ENCODE peak calls at places on chromosome 9, in eight cellular contexts. T is H9; C is iPS DF 6.9; I is mammary epithelial cell; X is cardiac muscle cell; Q is naive thymus-derived CD4-positive, alpha-beta T cell; Z is effector memory CD4-positive, alpha-beta T cell; K is thoracic aorta. P is an unnamed sample.

GRCh38 chr9:117218951-117219350 is 195.9 kb downstream of the ASTN2 start:
- DNase-seq in T (no peak), C (no peak), I (no peak), X (no peak), Q (no peak), Z (no peak), K (no peak), P (no peak)

GRCh38 chr9:136206602-136207333 is 1.8 kb upstream of the LHX3 start:
- DNase-seq in T (no peak), C (no peak), I (no peak), X (no peak), Q (no peak), Z (no peak), K (no peak), P (no peak)

GRCh38 chr9:124297553-124297905 is 39.8 kb downstream of the NEK6 start:
- DNase-seq in T (peak; percentile 77), C (peak; percentile 35), I (peak; percentile 84), X (no peak), Q (no peak), Z (no peak), K (no peak), P (no peak)

GRCh38 chr9:94933429-94933828 is 206.9 kb downstream of the AOPEP start:
- DNase-seq in T (no peak), C (no peak), I (no peak), X (no peak), Q (no peak), Z (no peak), K (no peak), P (no peak)

GRCh38 chr9:101530076-101530711 is 3.5 kb upstream of the RNF20 start:
- DNase-seq in T (peak; percentile 81), C (no peak), I (peak; percentile 57), X (peak; percentile 78), Q (peak; percentile 61), Z (peak; percentile 49), K (peak; percentile 14), P (peak; percentile 86)

GRCh38 chr9:94176582-94176981 is 82.5 kb upstream of the ZNF169 start:
- DNase-seq in T (no peak), C (no peak), I (no peak), X (no peak), Q (no peak), Z (no peak), K (no peak), P (no peak)

GRCh38 chr9:11149065-11149464 is 536.3 kb upstream of the PTPRD start:
- DNase-seq in T (peak; percentile 81), C (peak; percentile 27), I (no peak), X (no peak), Q (no peak), Z (no peak), K (no peak), P (no peak)

GRCh38 chr9:129910628-129911567 is 75.6 kb downstream of the USP20 start:
- DNase-seq in T (no peak), C (no peak), I (peak; percentile 99), X (no peak), Q (no peak), Z (no peak), K (peak; percentile 27), P (no peak)

GRCh38 chr9:90523953-90524352 is 118.7 kb downstream of the DIRAS2 start:
- DNase-seq in T (no peak), C (no peak), I (no peak), X (no peak), Q (no peak), Z (no peak), K (no peak), P (no peak)

GRCh38 chr9:115422932-115423440 is 305.0 kb upstream of the TNC start:
- DNase-seq in T (no peak), C (no peak), I (no peak), X (no peak), Q (no peak), Z (no peak), K (peak; percentile 15), P (no peak)

GRCh38 chr9:129708799-129709198 is 43.4 kb downstream of the PRRX2 start:
- DNase-seq in T (peak; percentile 22), C (no peak), I (no peak), X (peak; percentile 20), Q (no peak), Z (no peak), K (no peak), P (no peak)

GRCh38 chr9:93567271-93567959 is 9.0 kb upstream of the PHF2 start:
- DNase-seq in T (no peak), C (no peak), I (no peak), X (peak; percentile 23), Q (no peak), Z (no peak), K (no peak), P (no peak)

GRCh38 chr9:114549677-114550330 is 37.8 kb upstream of the ATP6V1G1 start:
- DNase-seq in T (no peak), C (no peak), I (no peak), X (no peak), Q (no peak), Z (no peak), K (no peak), P (no peak)

GRCh38 chr9:130701059-130702022 is 7.8 kb downstream of the EXOSC2 start:
- DNase-seq in T (peak; percentile 82), C (no peak), I (peak; percentile 44), X (peak; percentile 91), Q (peak; percentile 72), Z (peak; percentile 37), K (peak; percentile 45), P (peak; percentile 55)

GRCh38 chr9:70856411-70856810 is 265.0 kb downstream of the TRPM3 start:
- DNase-seq in T (no peak), C (no peak), I (no peak), X (no peak), Q (no peak), Z (no peak), K (no peak), P (no peak)

GRCh38 chr9:136204838-136205706 is at the start of gene LHX3:
- DNase-seq in T (peak; percentile 69), C (no peak), I (no peak), X (peak; percentile 90), Q (peak; percentile 47), Z (no peak), K (no peak), P (no peak)

GRCh38 chr9:115999498-115999897 is 154.1 kb upstream of the PAPPA start:
- DNase-seq in T (no peak), C (no peak), I (no peak), X (no peak), Q (no peak), Z (no peak), K (no peak), P (no peak)

GRCh38 chr9:111599092-111599947 is at the start of gene PTGR1:
- DNase-seq in T (peak; percentile 84), C (no peak), I (peak; percentile 83), X (peak; percentile 85), Q (peak; percentile 30), Z (no peak), K (peak; percentile 60), P (peak; percentile 8)

GRCh38 chr9:4573176-4573575 is 82.9 kb downstream of the SLC1A1 start:
- DNase-seq in T (no peak), C (no peak), I (no peak), X (no peak), Q (no peak), Z (no peak), K (no peak), P (no peak)

GRCh38 chr9:113828211-113828610 is 47.9 kb upstream of the ZNF618 start:
- DNase-seq in T (no peak), C (no peak), I (no peak), X (no peak), Q (no peak), Z (no peak), K (no peak), P (no peak)

GRCh38 chr9:134895103-134895502 is 14.5 kb downstream of the FCN2 start:
- DNase-seq in T (no peak), C (no peak), I (no peak), X (no peak), Q (no peak), Z (no peak), K (no peak), P (no peak)

GRCh38 chr9:124346347-124347163 is 68.7 kb downstream of the PSMB7 start:
- DNase-seq in T (no peak), C (no peak), I (no peak), X (no peak), Q (no peak), Z (no peak), K (no peak), P (no peak)

GRCh38 chr9:38153152-38153909 is 84.3 kb upstream of the SHB start:
- DNase-seq in T (no peak), C (no peak), I (no peak), X (no peak), Q (no peak), Z (no peak), K (no peak), P (no peak)

GRCh38 chr9:122474561-122474960 is 3.2 kb downstream of the OR1J1 start:
- DNase-seq in T (no peak), C (no peak), I (no peak), X (no peak), Q (no peak), Z (no peak), K (no peak), P (no peak)

GRCh38 chr9:107175039-107175438 is 108.0 kb upstream of the RAD23B start:
- DNase-seq in T (no peak), C (no peak), I (no peak), X (no peak), Q (no peak), Z (no peak), K (no peak), P (no peak)
- H3K27ac ChIP-seq in T (no peak overlapping the region), C (no peak overlapping the region), I (no peak overlapping the region), X (peak overlapping the region; percentile 60), Q (no peak overlapping the region), Z (no peak overlapping the region), K (no peak overlapping the region), P (no peak overlapping the region)

GRCh38 chr9:684055-684949 is 157.2 kb upstream of the DMRT1 start:
- DNase-seq in T (peak; percentile 44), C (no peak), I (peak; percentile 88), X (peak; percentile 36), Q (no peak), Z (no peak), K (no peak), P (no peak)
- H3K4me1 ChIP-seq in T (peaks cover 2% of the 10 kb centered on the region), C (peaks cover 2% of the 10 kb centered on the region), I (peaks cover 59% of the 10 kb centered on the region), X (peaks cover 32% of the 10 kb centered on the region), Q (no peaks in the 10 kb centered on the region), Z (no peaks in the 10 kb centered on the region), K (peaks cover 55% of the 10 kb centered on the region), P (no peaks in the 10 kb centered on the region)

GRCh38 chr9:137294684-137295312 is 7.3 kb downstream of the NRARP start:
- DNase-seq in T (peak; percentile 71), C (no peak), I (peak; percentile 37), X (no peak), Q (no peak), Z (no peak), K (no peak), P (no peak)
- H3K27ac ChIP-seq in T (no peak overlapping the region), C (no peak overlapping the region), I (no peak overlapping the region), X (no peak overlapping the region), Q (no peak overlapping the region), Z (no peak overlapping the region), K (no peak overlapping the region), P (no peak overlapping the region)

GRCh38 chr9:72457366-72457765 is 64.0 kb upstream of the TMC1 start:
- DNase-seq in T (no peak), C (no peak), I (no peak), X (no peak), Q (no peak), Z (no peak), K (no peak), P (no peak)
- H3K4me1 ChIP-seq in T (no peaks in the 10 kb centered on the region), C (no peaks in the 10 kb centered on the region), I (no peaks in the 10 kb centered on the region), X (peaks cover 6% of the 10 kb centered on the region), Q (peaks cover 7% of the 10 kb centered on the region), Z (peaks cover 5% of the 10 kb centered on the region), K (no peaks in the 10 kb centered on the region), P (no peaks in the 10 kb centered on the region)

P was measured in CD4-positive, CD25-positive, alpha-beta regulatory T cell.